ENCODE peak calls at places on chromosomes 6 and 20, in four cellular contexts. I is LHCN-M2; R is neural crest cell; B is activated CD4-positive, alpha-beta T cell treated with anti-CD3 and anti-CD28 coated beads for 1 hour. J is an unnamed sample.

GRCh38 chr20:23298155-23298554 is 52.4 kb upstream of the NXT1 start:
- DNase-seq in I (no peak), R (no peak), B (no peak), J (no peak)

GRCh38 chr20:58140787-58141396 is 87.6 kb downstream of the ANKRD60 start:
- DNase-seq in I (no peak), R (no peak), B (no peak), J (no peak)

GRCh38 chr6:47168176-47168575 is 126.0 kb upstream of the ADGRF1 start:
- DNase-seq in I (peak; percentile 97), R (no peak), B (no peak), J (peak; percentile 91)

GRCh38 chr6:113122060-113122459 is 735.1 kb upstream of the MARCKS start:
- DNase-seq in I (peak; percentile 97), R (no peak), B (no peak), J (peak; percentile 90)

GRCh38 chr6:75922226-75922625 is 150.2 kb downstream of the IMPG1 start:
- DNase-seq in I (peak; percentile 62), R (no peak), B (no peak), J (peak; percentile 48)

GRCh38 chr20:52763321-52763853 is 208.8 kb upstream of the TSHZ2 start:
- DNase-seq in I (no peak), R (no peak), B (no peak), J (no peak)

GRCh38 chr20:24842591-24843442 is 106.3 kb upstream of the CST7 start:
- DNase-seq in I (no peak), R (no peak), B (no peak), J (no peak)

GRCh38 chr20:22430154-22430745 is 154.1 kb downstream of the FOXA2 start:
- DNase-seq in I (no peak), R (peak; percentile 26), B (no peak), J (peak; percentile 3)

GRCh38 chr20:47205577-47206123 is 150.8 kb downstream of the ZMYND8 start:
- DNase-seq in I (peak; percentile 94), R (peak; percentile 43), B (no peak), J (peak; percentile 93)

GRCh38 chr6:54598787-54599309 is 247.7 kb upstream of the FAM83B start:
- DNase-seq in I (no peak), R (no peak), B (no peak), J (no peak)

GRCh38 chr20:63850689-63851547 is 10.4 kb upstream of the ABHD16B start:
- DNase-seq in I (no peak), R (no peak), B (no peak), J (no peak)

GRCh38 chr6:28794175-28795002 is 129.4 kb downstream of the TRIM27 start:
- DNase-seq in I (no peak), R (no peak), B (no peak), J (peak; percentile 25)

GRCh38 chr6:62998022-62998421 is 213.2 kb upstream of the FKBP1C start:
- DNase-seq in I (no peak), R (no peak), B (no peak), J (no peak)

GRCh38 chr6:129292836-129293235 is 409.9 kb downstream of the LAMA2 start:
- DNase-seq in I (no peak), R (no peak), B (no peak), J (no peak)

GRCh38 chr6:129923520-129923919 is 62.4 kb upstream of the TMEM244 start:
- DNase-seq in I (peak; percentile 62), R (no peak), B (no peak), J (no peak)

GRCh38 chr20:57772349-57772964 is 62.6 kb upstream of the PMEPA1 start:
- DNase-seq in I (peak; percentile 83), R (no peak), B (peak; percentile 28), J (peak; percentile 64)

GRCh38 chr6:61555993-61556392 is 730.0 kb downstream of the KHDRBS2 start:
- DNase-seq in I (no peak), R (no peak), B (no peak), J (no peak)

GRCh38 chr6:110226261-110226660 is 46.0 kb downstream of the CDC40 start:
- DNase-seq in I (no peak), R (no peak), B (no peak), J (no peak)

GRCh38 chr6:161198176-161198575 is 75.7 kb downstream of the AGPAT4 start:
- DNase-seq in I (no peak), R (no peak), B (no peak), J (no peak)

GRCh38 chr20:4613718-4614620 is 107.7 kb upstream of the PRND start:
- DNase-seq in I (peak; percentile 63), R (peak; percentile 25), B (peak; percentile 50), J (peak; percentile 95)

GRCh38 chr6:7143161-7143974 is 35.6 kb downstream of the RREB1 start:
- DNase-seq in I (peak; percentile 66), R (peak; percentile 35), B (no peak), J (peak; percentile 67)

GRCh38 chr6:99602519-99603420 is 3.9 kb upstream of the PRDM13 start:
- DNase-seq in I (no peak), R (no peak), B (no peak), J (no peak)

GRCh38 chr6:35021014-35021413 is 120.1 kb downstream of the TCP11 start:
- DNase-seq in I (no peak), R (no peak), B (no peak), J (no peak)

GRCh38 chr6:28683945-28684538 is 158.4 kb downstream of the GPX5 start:
- DNase-seq in I (peak; percentile 43), R (peak; percentile 8), B (no peak), J (peak; percentile 51)

GRCh38 chr6:112539355-112539754 is 192.2 kb downstream of the RFPL4B start:
- DNase-seq in I (no peak), R (no peak), B (no peak), J (no peak)

GRCh38 chr6:14337157-14337556 is 219.6 kb downstream of the CD83 start:
- DNase-seq in I (no peak), R (no peak), B (no peak), J (no peak)

GRCh38 chr6:90393232-90393884 is 96.7 kb upstream of the BACH2 start:
- DNase-seq in I (peak; percentile 45), R (peak; percentile 72), B (peak; percentile 49), J (peak; percentile 61)

GRCh38 chr6:129709909-129710721 is at the start of gene ARHGAP18:
- DNase-seq in I (peak; percentile 97), R (peak; percentile 78), B (peak; percentile 49), J (peak; percentile 97)

GRCh38 chr6:75946146-75946831 is 126.2 kb downstream of the IMPG1 start:
- DNase-seq in I (no peak), R (no peak), B (no peak), J (no peak)

GRCh38 chr6:3337521-3338350 is 79.0 kb downstream of the PSMG4 start:
- DNase-seq in I (no peak), R (no peak), B (no peak), J (no peak)

GRCh38 chr6:56736804-56737203 is 94.1 kb upstream of the DST start:
- DNase-seq in I (no peak), R (no peak), B (no peak), J (no peak)

GRCh38 chr6:31587791-31588777 is 2.0 kb downstream of the LST1 start:
- DNase-seq in I (no peak), R (no peak), B (no peak), J (no peak)